ENCODE peak calls at places on chromosomes 4 and X, in four cellular contexts. I, A, M and Q are unnamed samples.

GRCh38 chrX:133389975-133390374 is 25.3 kb downstream of the GPC4 start:
- DNase-seq in I (no peak), A (no peak), M (no peak), Q (no peak)

GRCh38 chrX:108298165-108298602 is 140.0 kb downstream of the COL4A6 start:
- DNase-seq in M (no peak), A (no peak), I (peak; percentile 13), Q (no peak)

GRCh38 chr4:153156263-153156662 is 48.0 kb upstream of the TRIM2 start:
- DNase-seq in A (no peak), I (no peak), M (no peak), Q (no peak)

GRCh38 chr4:83208776-83209365 is 75.7 kb downstream of the COQ2 start:
- DNase-seq in I (no peak), M (peak; percentile 61), A (no peak), Q (peak; percentile 20)

GRCh38 chr4:38523524-38524448 is 140.2 kb upstream of the KLF3 start:
- DNase-seq in I (no peak), A (no peak), M (no peak), Q (no peak)

GRCh38 chr4:9979101-9979815 is 42.0 kb downstream of the SLC2A9 start:
- DNase-seq in A (no peak), I (no peak), M (no peak), Q (peak; percentile 67)

GRCh38 chrX:16633754-16634153 is 16.2 kb upstream of the S100G start:
- DNase-seq in M (no peak), I (no peak), A (no peak), Q (no peak)

GRCh38 chrX:72609313-72609712 is 36.7 kb upstream of the HDAC8 start:
- DNase-seq in I (no peak), A (no peak), M (peak; percentile 36), Q (no peak)

GRCh38 chr4:38155589-38156294 is 195.5 kb downstream of the PTTG2 start:
- DNase-seq in I (no peak), M (no peak), A (no peak), Q (no peak)

GRCh38 chrX:9729161-9729885 is 36.3 kb downstream of the GPR143 start:
- DNase-seq in M (no peak), A (no peak), I (no peak), Q (no peak)

GRCh38 chr4:93187441-93187840 is 641.1 kb upstream of the ATOH1 start:
- DNase-seq in A (no peak), I (no peak), M (no peak), Q (no peak)

GRCh38 chrX:134025986-134026731 is 40.8 kb upstream of the GPC3 start:
- DNase-seq in I (no peak), A (no peak), M (no peak), Q (no peak)

GRCh38 chr4:154836513-154836912 is 55.4 kb downstream of the RBM46 start:
- DNase-seq in I (no peak), M (no peak), A (no peak), Q (no peak)
- H3K4me1 ChIP-seq in I (no peaks in the 10 kb centered on the region), M (no peaks in the 10 kb centered on the region), A (no peaks in the 10 kb centered on the region), Q (no peaks in the 10 kb centered on the region)

DNA sequence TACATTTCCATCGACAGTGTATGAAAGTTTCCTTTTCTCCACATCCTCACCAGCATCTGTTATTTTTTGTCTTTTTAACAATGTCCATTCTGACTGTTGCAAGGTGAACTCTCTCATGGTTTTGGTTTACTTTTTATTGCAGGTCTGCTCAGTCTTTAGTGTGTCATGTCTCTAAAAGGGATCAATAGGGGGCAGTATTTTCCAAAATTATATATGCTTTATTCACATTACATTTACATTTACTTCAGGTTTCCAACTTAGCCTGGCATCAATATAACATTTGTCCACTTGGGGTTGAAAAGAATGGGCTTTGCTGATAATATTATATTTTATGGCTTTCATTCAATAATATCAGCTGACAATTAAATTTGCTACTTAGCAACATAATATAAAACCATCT is 265.0 kb upstream of the SLITRK2 start:
- DNase-seq in M (no peak), I (no peak), A (no peak), Q (no peak)
- H3K9me3 ChIP-seq in M (no peaks in the 10 kb centered on the region), I (no peaks in the 10 kb centered on the region), A (no peaks in the 10 kb centered on the region), Q (no peaks in the 10 kb centered on the region)

DNA sequence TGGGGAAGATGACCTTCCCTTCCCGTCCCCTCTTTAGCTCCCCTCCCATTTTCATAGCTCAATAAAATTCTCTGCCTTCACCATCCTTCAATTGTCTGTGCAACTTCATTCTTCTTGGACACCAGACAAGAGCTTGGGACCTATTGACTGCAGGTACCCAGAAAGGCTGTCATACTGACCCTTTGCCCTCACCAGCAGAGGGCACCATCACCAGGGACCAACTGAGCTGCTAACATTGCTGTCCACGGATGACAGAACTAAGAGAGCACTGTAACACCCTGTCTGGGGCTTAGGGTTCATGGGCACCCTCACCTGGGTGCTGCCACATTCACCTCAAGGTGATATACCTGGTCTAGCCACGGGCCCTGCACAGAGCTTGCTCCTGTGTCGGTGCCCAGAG is 141.3 kb upstream of the VCX3B start:
- DNase-seq in A (no peak), I (no peak), M (peak; percentile 8), Q (no peak)
- TF ChIP-seq CTCF in A (no peak), I (no peak), M (no peak), Q (no peak)

DNA sequence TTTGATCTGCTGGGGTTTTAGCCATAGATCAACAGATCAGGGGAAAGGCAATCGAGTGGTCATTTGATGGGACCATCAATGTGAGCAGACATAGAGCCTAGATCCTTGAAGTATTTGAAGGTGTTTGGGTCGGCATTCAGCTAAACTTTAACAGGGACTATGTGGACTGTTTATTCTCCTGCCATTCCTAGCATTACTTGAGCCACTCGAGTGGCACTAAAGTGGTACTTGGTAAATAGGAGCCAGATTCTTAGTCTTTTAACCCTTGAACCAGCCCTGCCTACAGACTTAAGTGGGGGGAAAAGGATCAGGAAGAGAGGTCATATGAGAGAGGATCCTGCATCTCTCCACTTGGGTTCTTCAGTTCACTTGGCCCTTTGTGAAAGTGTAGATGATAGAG is 3.8 kb downstream of the MSN start:
- DNase-seq in M (no peak), I (no peak), A (peak; percentile 58), Q (no peak)
- H3K4me1 ChIP-seq in M (peaks cover 74% of the 10 kb centered on the region), I (no peaks in the 10 kb centered on the region), A (peaks cover 24% of the 10 kb centered on the region), Q (peaks cover 61% of the 10 kb centered on the region)

DNA sequence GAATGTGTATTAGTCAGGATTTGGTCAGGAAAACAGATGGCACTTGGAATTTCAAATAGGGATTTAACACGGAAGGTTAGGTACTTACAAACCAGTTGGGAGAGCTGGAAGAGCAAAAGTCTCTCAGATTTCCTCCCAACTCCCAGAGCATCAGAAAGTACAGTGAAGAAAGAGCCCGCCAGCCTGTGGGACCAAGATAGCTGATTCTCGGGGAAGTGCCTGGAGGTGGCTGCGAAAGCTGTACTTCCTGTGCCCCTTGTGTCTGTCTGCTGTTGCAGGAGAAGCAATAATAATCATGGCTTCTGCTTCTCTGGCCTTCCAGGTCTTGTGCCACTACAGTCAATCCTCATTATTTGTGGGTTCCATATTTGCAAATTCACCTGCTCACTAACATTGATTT is 221.0 kb upstream of the BCOR start:
- DNase-seq in A (no peak), I (no peak), M (no peak), Q (no peak)
- H3K9me3 ChIP-seq in A (peaks cover 6% of the 10 kb centered on the region), I (no peaks in the 10 kb centered on the region), M (peaks cover 3% of the 10 kb centered on the region), Q (peaks cover 7% of the 10 kb centered on the region)

GRCh38 chrX:119391279-119391678 is 7.9 kb upstream of the SLC25A43 start:
- DNase-seq in I (no peak), M (peak; percentile 46), A (no peak), Q (no peak)
- TF ChIP-seq CTCF in I (no peak), M (no peak), A (no peak), Q (no peak)

DNA sequence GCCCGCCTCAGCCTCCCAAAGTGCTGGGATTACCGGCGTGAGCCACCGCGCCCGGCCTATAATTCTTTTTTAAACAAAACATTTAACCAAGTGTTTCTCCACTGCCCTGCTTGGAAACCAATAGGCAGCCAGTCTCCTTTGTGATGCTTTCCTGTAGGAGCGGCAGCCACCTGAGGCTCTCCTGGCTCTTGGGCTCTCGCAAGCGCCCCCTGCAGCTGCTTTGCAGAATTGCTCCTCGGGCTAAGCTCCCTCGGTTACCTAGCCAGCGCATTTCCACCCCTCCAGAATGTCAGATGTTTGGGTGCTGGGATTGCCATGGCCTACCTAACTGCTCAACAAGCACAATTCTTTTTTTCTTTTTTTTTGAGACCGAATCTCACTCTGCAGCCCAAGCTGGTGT is 7.7 kb downstream of the S100P start:
- DNase-seq in A (no peak), I (no peak), M (peak; percentile 32), Q (no peak)
- H3K4me1 ChIP-seq in A (peaks cover 14% of the 10 kb centered on the region), I (peaks cover 5% of the 10 kb centered on the region), M (peaks cover 7% of the 10 kb centered on the region), Q (peaks cover 30% of the 10 kb centered on the region)

GRCh38 chr4:124459196-124459921 is 253.2 kb downstream of the ANKRD50 start:
- DNase-seq in M (no peak), A (no peak), I (no peak), Q (no peak)

GRCh38 chr4:124449881-124450280 is 262.7 kb downstream of the ANKRD50 start:
- DNase-seq in I (no peak), M (no peak), A (no peak), Q (no peak)

GRCh38 chr4:124454772-124455270 is 257.7 kb downstream of the ANKRD50 start:
- DNase-seq in A (no peak), M (no peak), I (no peak), Q (no peak)

GRCh38 chr4:124459922-124460301 is 252.6 kb downstream of the ANKRD50 start:
- DNase-seq in A (no peak), M (no peak), I (no peak), Q (no peak)

GRCh38 chr4:124455671-124456070 is 256.9 kb downstream of the ANKRD50 start:
- DNase-seq in I (no peak), A (no peak), M (no peak), Q (no peak)
- H3K9me3 ChIP-seq in I (no peaks in the 10 kb centered on the region), A (no peaks in the 10 kb centered on the region), M (no peaks in the 10 kb centered on the region), Q (no peaks in the 10 kb centered on the region)